ENCODE peak calls at places on chromosomes 13 and 19, in eight cellular contexts. One of them, this sample, is unnamed.

GRCh38 chr13:101449971-101450748 is 2.3 kb upstream of the ITGBL1 start:
- DNase-seq in IMR-90: peak; percentile 93
- DNase-seq in cardiac muscle cell: no peak
- DNase-seq in fibroblast of the aortic adventitia: peak; percentile 83
- DNase-seq in WTC11: no peak
- DNase-seq in K562: no peak
- DNase-seq in progenitor cell of endocrine pancreas: no peak
- DNase-seq in suprapubic skin: no peak
- DNase-seq in this sample: no peak

GRCh38 chr13:60158321-60158801 is 5.4 kb downstream of the DIAPH3 start:
- DNase-seq in IMR-90: no peak
- DNase-seq in cardiac muscle cell: no peak
- DNase-seq in fibroblast of the aortic adventitia: no peak
- DNase-seq in WTC11: no peak
- DNase-seq in K562: no peak
- DNase-seq in progenitor cell of endocrine pancreas: no peak
- DNase-seq in suprapubic skin: no peak
- DNase-seq in this sample: no peak

GRCh38 chr13:109773276-109773675 is 13.1 kb downstream of the IRS2 start:
- DNase-seq in IMR-90: no peak
- DNase-seq in cardiac muscle cell: no peak
- DNase-seq in fibroblast of the aortic adventitia: no peak
- DNase-seq in WTC11: no peak
- DNase-seq in K562: no peak
- DNase-seq in progenitor cell of endocrine pancreas: no peak
- DNase-seq in suprapubic skin: no peak
- DNase-seq in this sample: no peak

GRCh38 chr19:6035026-6035425 is 57.1 kb upstream of the RANBP3 start:
- DNase-seq in IMR-90: no peak
- DNase-seq in cardiac muscle cell: no peak
- DNase-seq in fibroblast of the aortic adventitia: no peak
- DNase-seq in WTC11: no peak
- DNase-seq in K562: no peak
- DNase-seq in progenitor cell of endocrine pancreas: no peak
- DNase-seq in suprapubic skin: peak; percentile 13
- DNase-seq in this sample: no peak

GRCh38 chr13:26465954-26466353 is 91.5 kb upstream of the WASF3 start:
- DNase-seq in IMR-90: no peak
- DNase-seq in cardiac muscle cell: no peak
- DNase-seq in fibroblast of the aortic adventitia: no peak
- DNase-seq in WTC11: no peak
- DNase-seq in K562: no peak
- DNase-seq in progenitor cell of endocrine pancreas: no peak
- DNase-seq in suprapubic skin: no peak
- DNase-seq in this sample: no peak

GRCh38 chr13:40315416-40316064 is 350.9 kb downstream of the FOXO1 start:
- DNase-seq in IMR-90: no peak
- DNase-seq in cardiac muscle cell: no peak
- DNase-seq in fibroblast of the aortic adventitia: no peak
- DNase-seq in WTC11: no peak
- DNase-seq in K562: no peak
- DNase-seq in progenitor cell of endocrine pancreas: no peak
- DNase-seq in suprapubic skin: no peak
- DNase-seq in this sample: no peak

GRCh38 chr13:89401209-89401810 is 1730.1 kb downstream of the SLITRK5 start:
- DNase-seq in IMR-90: peak; percentile 73
- DNase-seq in cardiac muscle cell: no peak
- DNase-seq in fibroblast of the aortic adventitia: peak; percentile 81
- DNase-seq in WTC11: no peak
- DNase-seq in K562: no peak
- DNase-seq in progenitor cell of endocrine pancreas: no peak
- DNase-seq in suprapubic skin: no peak
- DNase-seq in this sample: no peak

GRCh38 chr13:92175330-92175729 is 776.9 kb downstream of the GPC5 start:
- DNase-seq in IMR-90: peak; percentile 62
- DNase-seq in cardiac muscle cell: peak; percentile 63
- DNase-seq in fibroblast of the aortic adventitia: peak; percentile 67
- DNase-seq in WTC11: peak; percentile 17
- DNase-seq in K562: no peak
- DNase-seq in progenitor cell of endocrine pancreas: no peak
- DNase-seq in suprapubic skin: no peak
- DNase-seq in this sample: peak; percentile 42

GRCh38 chr13:51435002-51435578 is 17.7 kb downstream of the INTS6 start:
- DNase-seq in IMR-90: peak; percentile 49
- DNase-seq in cardiac muscle cell: peak; percentile 28
- DNase-seq in fibroblast of the aortic adventitia: peak; percentile 62
- DNase-seq in WTC11: no peak
- DNase-seq in K562: no peak
- DNase-seq in progenitor cell of endocrine pancreas: no peak
- DNase-seq in suprapubic skin: no peak
- DNase-seq in this sample: no peak

GRCh38 chr13:99214232-99214631 is 13.6 kb downstream of the UBAC2 start:
- DNase-seq in IMR-90: no peak
- DNase-seq in cardiac muscle cell: no peak
- DNase-seq in fibroblast of the aortic adventitia: no peak
- DNase-seq in WTC11: no peak
- DNase-seq in K562: no peak
- DNase-seq in progenitor cell of endocrine pancreas: no peak
- DNase-seq in suprapubic skin: no peak
- DNase-seq in this sample: no peak

GRCh38 chr13:41224113-41225110 is 30.0 kb upstream of the KBTBD7 start:
- DNase-seq in IMR-90: peak; percentile 83
- DNase-seq in cardiac muscle cell: no peak
- DNase-seq in fibroblast of the aortic adventitia: peak; percentile 66
- DNase-seq in WTC11: no peak
- DNase-seq in K562: no peak
- DNase-seq in progenitor cell of endocrine pancreas: no peak
- DNase-seq in suprapubic skin: no peak
- DNase-seq in this sample: no peak

GRCh38 chr19:52566588-52566987 is 3.5 kb upstream of the ZNF701 start:
- DNase-seq in IMR-90: peak; percentile 84
- DNase-seq in cardiac muscle cell: no peak
- DNase-seq in fibroblast of the aortic adventitia: peak; percentile 2
- DNase-seq in WTC11: no peak
- DNase-seq in K562: no peak
- DNase-seq in progenitor cell of endocrine pancreas: no peak
- DNase-seq in suprapubic skin: no peak
- DNase-seq in this sample: no peak

GRCh38 chr13:75763511-75763910 is 127.4 kb downstream of the LMO7 start:
- DNase-seq in IMR-90: no peak
- DNase-seq in cardiac muscle cell: no peak
- DNase-seq in fibroblast of the aortic adventitia: no peak
- DNase-seq in WTC11: no peak
- DNase-seq in K562: no peak
- DNase-seq in progenitor cell of endocrine pancreas: no peak
- DNase-seq in suprapubic skin: no peak
- DNase-seq in this sample: no peak

GRCh38 chr13:75762967-75763366 is 126.8 kb downstream of the LMO7 start:
- DNase-seq in IMR-90: no peak
- DNase-seq in cardiac muscle cell: no peak
- DNase-seq in fibroblast of the aortic adventitia: no peak
- DNase-seq in WTC11: no peak
- DNase-seq in K562: no peak
- DNase-seq in progenitor cell of endocrine pancreas: no peak
- DNase-seq in suprapubic skin: no peak
- DNase-seq in this sample: no peak

GRCh38 chr13:75766636-75767035 is 130.5 kb downstream of the LMO7 start:
- DNase-seq in IMR-90: no peak
- DNase-seq in cardiac muscle cell: no peak
- DNase-seq in fibroblast of the aortic adventitia: no peak
- DNase-seq in WTC11: no peak
- DNase-seq in K562: no peak
- DNase-seq in progenitor cell of endocrine pancreas: no peak
- DNase-seq in suprapubic skin: no peak
- DNase-seq in this sample: no peak

GRCh38 chr13:75762066-75762937 is 126.2 kb downstream of the LMO7 start:
- DNase-seq in IMR-90: peak; percentile 63
- DNase-seq in cardiac muscle cell: no peak
- DNase-seq in fibroblast of the aortic adventitia: peak; percentile 58
- DNase-seq in WTC11: no peak
- DNase-seq in K562: no peak
- DNase-seq in progenitor cell of endocrine pancreas: no peak
- DNase-seq in suprapubic skin: no peak
- DNase-seq in this sample: no peak

DNA sequence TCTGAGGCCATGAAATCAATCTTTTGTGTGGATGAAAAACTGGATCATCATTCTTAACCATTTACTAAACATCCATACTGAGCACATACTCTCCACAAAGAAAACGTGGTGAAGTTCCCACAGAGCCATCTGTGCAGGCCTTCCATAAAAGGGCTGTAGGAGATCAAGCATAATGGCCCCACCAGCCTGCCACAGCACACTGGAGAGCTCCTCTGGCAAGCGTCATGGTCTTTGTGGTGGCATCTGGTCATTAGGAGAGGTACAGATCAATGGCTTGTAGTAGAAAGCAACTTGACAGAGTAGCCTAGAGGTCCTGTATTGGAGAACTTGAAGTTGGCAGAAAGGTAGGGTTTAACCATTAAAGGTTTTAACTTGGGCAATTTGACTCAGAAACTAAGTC is 128.1 kb downstream of the LMO7 start:
- DNase-seq in IMR-90: no peak
- DNase-seq in cardiac muscle cell: no peak
- DNase-seq in fibroblast of the aortic adventitia: no peak
- DNase-seq in WTC11: no peak
- DNase-seq in K562: no peak
- DNase-seq in progenitor cell of endocrine pancreas: no peak
- DNase-seq in suprapubic skin: no peak
- DNase-seq in this sample: no peak
- TF ChIP-seq CTCF in IMR-90: no peak
- TF ChIP-seq CTCF in cardiac muscle cell: no peak
- TF ChIP-seq CTCF in fibroblast of the aortic adventitia: no peak
- TF ChIP-seq CTCF in WTC11: no peak
- TF ChIP-seq CTCF in K562: no peak
- TF ChIP-seq CTCF in progenitor cell of endocrine pancreas: no peak
- TF ChIP-seq CTCF in suprapubic skin: no peak
- TF ChIP-seq CTCF in this sample: no peak

DNA sequence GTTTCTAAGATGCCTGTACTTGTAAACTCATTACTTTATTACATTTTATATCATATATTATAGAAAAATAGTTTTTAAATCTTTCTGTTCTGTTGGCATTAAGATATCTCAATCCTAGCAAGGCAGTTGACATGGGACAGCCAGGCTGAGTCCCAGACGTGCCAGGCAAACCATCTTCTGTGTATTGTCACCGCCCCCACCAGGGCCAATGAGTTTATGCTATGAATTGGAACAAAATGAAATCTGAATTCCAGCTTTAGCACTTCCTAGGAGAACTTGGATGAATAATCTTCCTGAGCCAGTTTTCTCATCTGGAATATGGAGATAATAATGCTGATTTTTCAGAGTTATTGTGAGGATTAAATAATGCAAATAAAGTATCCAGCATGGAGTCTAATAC is 79.9 kb upstream of the GSX1 start:
- DNase-seq in IMR-90: no peak
- DNase-seq in cardiac muscle cell: peak; percentile 34
- DNase-seq in fibroblast of the aortic adventitia: peak; percentile 6
- DNase-seq in WTC11: no peak
- DNase-seq in K562: no peak
- DNase-seq in progenitor cell of endocrine pancreas: no peak
- DNase-seq in suprapubic skin: no peak
- DNase-seq in this sample: no peak
- TF ChIP-seq CTCF in IMR-90: peak; percentile 2
- TF ChIP-seq CTCF in cardiac muscle cell: peak; percentile 34
- TF ChIP-seq CTCF in fibroblast of the aortic adventitia: no peak
- TF ChIP-seq CTCF in WTC11: no peak
- TF ChIP-seq CTCF in K562: no peak
- TF ChIP-seq CTCF in progenitor cell of endocrine pancreas: peak; percentile 24
- TF ChIP-seq CTCF in suprapubic skin: peak; percentile 36
- TF ChIP-seq CTCF in this sample: no peak

GRCh38 chr19:3879656-3880055 is 829 bp upstream of the ATCAY start:
- DNase-seq in IMR-90: no peak
- DNase-seq in cardiac muscle cell: no peak
- DNase-seq in fibroblast of the aortic adventitia: no peak
- DNase-seq in WTC11: peak; percentile 51
- DNase-seq in K562: no peak
- DNase-seq in progenitor cell of endocrine pancreas: no peak
- DNase-seq in suprapubic skin: no peak
- DNase-seq in this sample: no peak
- TF ChIP-seq CTCF in IMR-90: no peak
- TF ChIP-seq CTCF in cardiac muscle cell: no peak
- TF ChIP-seq CTCF in fibroblast of the aortic adventitia: no peak
- TF ChIP-seq CTCF in WTC11: peak; percentile 61
- TF ChIP-seq CTCF in K562: peak; percentile 33
- TF ChIP-seq CTCF in progenitor cell of endocrine pancreas: peak; percentile 15
- TF ChIP-seq CTCF in suprapubic skin: no peak
- TF ChIP-seq CTCF in this sample: peak; percentile 33

GRCh38 chr13:48939728-48940127 is 36.0 kb upstream of the FNDC3A start:
- DNase-seq in IMR-90: no peak
- DNase-seq in cardiac muscle cell: no peak
- DNase-seq in fibroblast of the aortic adventitia: no peak
- DNase-seq in WTC11: no peak
- DNase-seq in K562: no peak
- DNase-seq in progenitor cell of endocrine pancreas: no peak
- DNase-seq in suprapubic skin: no peak
- DNase-seq in this sample: no peak

GRCh38 chr13:48945626-48946025 is 30.1 kb upstream of the FNDC3A start:
- DNase-seq in IMR-90: no peak
- DNase-seq in cardiac muscle cell: no peak
- DNase-seq in fibroblast of the aortic adventitia: no peak
- DNase-seq in WTC11: no peak
- DNase-seq in K562: no peak
- DNase-seq in progenitor cell of endocrine pancreas: no peak
- DNase-seq in suprapubic skin: no peak
- DNase-seq in this sample: no peak

GRCh38 chr13:48944221-48944620 is 31.5 kb upstream of the FNDC3A start:
- DNase-seq in IMR-90: no peak
- DNase-seq in cardiac muscle cell: no peak
- DNase-seq in fibroblast of the aortic adventitia: peak; percentile 63
- DNase-seq in WTC11: no peak
- DNase-seq in K562: no peak
- DNase-seq in progenitor cell of endocrine pancreas: no peak
- DNase-seq in suprapubic skin: no peak
- DNase-seq in this sample: no peak

GRCh38 chr13:48938308-48938943 is 37.3 kb upstream of the FNDC3A start:
- DNase-seq in IMR-90: no peak
- DNase-seq in cardiac muscle cell: no peak
- DNase-seq in fibroblast of the aortic adventitia: no peak
- DNase-seq in WTC11: no peak
- DNase-seq in K562: no peak
- DNase-seq in progenitor cell of endocrine pancreas: no peak
- DNase-seq in suprapubic skin: no peak
- DNase-seq in this sample: no peak

DNA sequence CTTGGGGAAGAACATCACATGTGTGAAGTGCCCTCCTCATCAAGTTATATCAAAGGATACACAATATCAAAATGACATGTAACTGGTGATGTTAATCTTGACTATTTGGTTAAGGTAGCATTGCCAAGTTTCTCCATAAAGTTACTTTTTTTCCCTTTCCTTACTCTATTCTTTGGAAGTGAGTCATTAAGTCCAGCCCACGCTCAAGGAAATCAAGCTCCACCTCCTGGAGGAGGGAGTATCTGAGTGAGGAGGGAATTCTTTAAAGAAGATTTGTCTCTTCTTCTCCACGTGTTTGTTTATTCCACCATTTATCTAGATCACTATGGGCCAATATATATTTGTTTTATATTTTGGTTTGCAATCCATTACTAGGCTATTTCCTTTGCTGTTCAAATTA is 33.6 kb upstream of the FNDC3A start:
- DNase-seq in IMR-90: peak; percentile 75
- DNase-seq in cardiac muscle cell: no peak
- DNase-seq in fibroblast of the aortic adventitia: peak; percentile 59
- DNase-seq in WTC11: no peak
- DNase-seq in K562: no peak
- DNase-seq in progenitor cell of endocrine pancreas: no peak
- DNase-seq in suprapubic skin: no peak
- DNase-seq in this sample: no peak
- TF ChIP-seq CTCF in IMR-90: no peak
- TF ChIP-seq CTCF in cardiac muscle cell: no peak
- TF ChIP-seq CTCF in fibroblast of the aortic adventitia: no peak
- TF ChIP-seq CTCF in WTC11: no peak
- TF ChIP-seq CTCF in K562: no peak
- TF ChIP-seq CTCF in progenitor cell of endocrine pancreas: no peak
- TF ChIP-seq CTCF in suprapubic skin: no peak
- TF ChIP-seq CTCF in this sample: no peak